ENCODE peak calls at places on chromosomes 12 and 14, in six cellular contexts. G is spleen, X is breast epithelium, Y is left lung, M is RWPE1, P is astrocyte. I is an unnamed sample.

GRCh38 chr14:51401272-51401671 is 161.2 kb downstream of the TMX1 start:
- DNase-seq in G (no peak), X (no peak), Y (no peak), M (no peak), P (peak), I (no peak)

GRCh38 chr14:63277784-63278183 is 41.0 kb downstream of the GPHB5 start:
- DNase-seq in G (no peak), X (no peak), Y (no peak), M (no peak), P (no peak), I (no peak)

GRCh38 chr12:119444462-119445044 is 110.0 kb downstream of the CCDC60 start:
- DNase-seq in G (no peak), X (no peak), Y (no peak), M (peak), P (peak), I (no peak)

GRCh38 chr12:11555743-11556625 is 93.5 kb upstream of the ETV6 start:
- DNase-seq in G (no peak), X (no peak), Y (no peak), M (no peak), P (peak), I (no peak)

GRCh38 chr14:100428727-100429126 is 105.6 kb downstream of the SLC25A47 start:
- DNase-seq in G (peak), X (no peak), Y (no peak), M (no peak), P (peak), I (no peak)

GRCh38 chr14:95288672-95289322 is 30.9 kb downstream of the CLMN start:
- DNase-seq in G (no peak), X (no peak), Y (no peak), M (no peak), P (no peak), I (peak)

GRCh38 chr14:51457858-51458562 is 193.7 kb upstream of the FRMD6 start:
- DNase-seq in G (no peak), X (no peak), Y (no peak), M (no peak), P (no peak), I (no peak)

GRCh38 chr12:28457785-28458184 is 267.5 kb downstream of the CCDC91 start:
- DNase-seq in G (no peak), X (no peak), Y (no peak), M (no peak), P (peak), I (no peak)

GRCh38 chr14:87108726-87109125 is 884.3 kb downstream of the GALC start:
- DNase-seq in G (no peak), X (no peak), Y (no peak), M (no peak), P (peak), I (no peak)

GRCh38 chr14:90743826-90744225 is 72.4 kb downstream of the TTC7B start:
- DNase-seq in G (no peak), X (no peak), Y (no peak), M (no peak), P (no peak), I (no peak)

GRCh38 chr12:123384318-123384993 is 524 bp downstream of the KMT5A start:
- DNase-seq in G (peak), X (no peak), Y (peak), M (peak), P (no peak), I (no peak)

GRCh38 chr12:59185291-59185690 is 265.0 kb upstream of the LRIG3 start:
- DNase-seq in G (no peak), X (no peak), Y (no peak), M (no peak), P (no peak), I (no peak)

GRCh38 chr12:122951979-122952892 is 14.0 kb downstream of the ABCB9 start:
- DNase-seq in G (peak), X (peak), Y (peak), M (peak), P (peak), I (no peak)

GRCh38 chr12:97024393-97024792 is 117.3 kb downstream of the NEDD1 start:
- DNase-seq in G (no peak), X (no peak), Y (no peak), M (no peak), P (no peak), I (no peak)

GRCh38 chr12:12582895-12583303 is 20.2 kb upstream of the DUSP16 start:
- DNase-seq in G (no peak), X (no peak), Y (no peak), M (no peak), P (peak), I (no peak)

GRCh38 chr12:119744900-119745606 is 77.1 kb downstream of the PRKAB1 start:
- DNase-seq in G (no peak), X (no peak), Y (no peak), M (no peak), P (no peak), I (no peak)

GRCh38 chr12:23093488-23093887 is 468.5 kb downstream of the ETNK1 start:
- DNase-seq in G (no peak), X (no peak), Y (no peak), M (no peak), P (peak), I (no peak)

GRCh38 chr12:113892556-113892955 is 73.6 kb downstream of the RBM19 start:
- DNase-seq in G (no peak), X (no peak), Y (no peak), M (no peak), P (no peak), I (no peak)

GRCh38 chr14:105173901-105174894 is 5.6 kb upstream of the JAG2 start:
- DNase-seq in G (peak), X (no peak), Y (no peak), M (peak), P (no peak), I (no peak)

GRCh38 chr14:102728509-102728908 is 48.7 kb upstream of the TRAF3 start:
- DNase-seq in G (no peak), X (no peak), Y (no peak), M (no peak), P (no peak), I (no peak)

GRCh38 chr14:99734406-99735051 is 50.4 kb downstream of the CYP46A1 start:
- DNase-seq in G (peak), X (no peak), Y (peak), M (no peak), P (no peak), I (no peak)

GRCh38 chr12:80443974-80444666 is at the start of gene PTPRQ:
- DNase-seq in G (no peak), X (no peak), Y (no peak), M (no peak), P (peak), I (no peak)

GRCh38 chr12:6696690-6697583 is 3.7 kb downstream of the PIANP start:
- DNase-seq in G (peak), X (no peak), Y (no peak), M (no peak), P (no peak), I (no peak)

GRCh38 chr12:78398750-78399149 is 465.8 kb upstream of the SYT1 start:
- DNase-seq in G (no peak), X (no peak), Y (no peak), M (no peak), P (no peak), I (no peak)

GRCh38 chr12:114694436-114695304 is 10.7 kb upstream of the TBX3 start:
- DNase-seq in G (no peak), X (no peak), Y (no peak), M (peak), P (no peak), I (no peak)

GRCh38 chr14:72962829-72963312 is 36.6 kb downstream of the DCAF4 start:
- DNase-seq in G (no peak), X (no peak), Y (no peak), M (peak), P (peak), I (no peak)

GRCh38 chr12:52171950-52172512 is 19.8 kb downstream of the KRT80 start:
- DNase-seq in G (no peak), X (no peak), Y (peak), M (no peak), P (no peak), I (no peak)

GRCh38 chr14:63257299-63257698 is 53.1 kb downstream of the RHOJ start:
- DNase-seq in G (no peak), X (no peak), Y (no peak), M (no peak), P (no peak), I (no peak)

GRCh38 chr12:108816652-108817335 is 40.6 kb downstream of the SSH1 start:
- DNase-seq in G (peak), X (no peak), Y (no peak), M (no peak), P (no peak), I (no peak)
- TF ChIP-seq CTCF in G (no peak), X (no peak), Y (no peak), M (no peak), P (no peak), I (no peak)

GRCh38 chr14:89237923-89238529 is 179.0 kb downstream of the FOXN3 start:
- DNase-seq in G (no peak), X (no peak), Y (no peak), M (no peak), P (no peak), I (no peak)
- TF ChIP-seq CTCF in G (no peak), X (no peak), Y (peak), M (no peak), P (peak), I (peak)

DNA sequence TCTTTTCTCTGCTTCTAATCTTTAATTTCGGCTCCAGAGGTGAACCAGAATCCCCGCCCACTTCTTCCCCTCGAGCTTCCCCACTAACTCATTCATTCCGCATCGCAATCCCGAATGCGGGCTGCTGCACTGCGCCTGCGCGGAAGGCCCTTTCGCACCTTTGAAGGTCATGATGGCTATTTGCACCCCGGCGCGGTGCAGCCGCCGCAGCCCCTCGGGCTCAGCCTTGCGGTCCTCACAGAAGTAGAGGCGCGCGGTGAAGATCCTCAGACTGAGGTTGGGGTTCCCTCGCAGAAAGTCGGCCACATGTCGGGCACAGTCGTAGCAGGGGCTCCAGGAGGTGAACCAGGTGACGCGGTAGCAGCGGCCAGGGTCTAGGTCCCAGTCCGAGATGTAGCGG is 7.6 kb downstream of the AICDA start:
- DNase-seq in G (no peak), X (no peak), Y (no peak), M (no peak), P (no peak), I (no peak)
- TF ChIP-seq CTCF in G (no peak), X (no peak), Y (no peak), M (no peak), P (no peak), I (no peak)

GRCh38 chr14:92553456-92553855 is 39.9 kb downstream of the RIN3 start:
- DNase-seq in G (no peak), X (no peak), Y (no peak), M (no peak), P (peak), I (no peak)

GRCh38 chr14:92552066-92552465 is 38.5 kb downstream of the RIN3 start:
- DNase-seq in G (no peak), X (no peak), Y (no peak), M (no peak), P (no peak), I (no peak)

GRCh38 chr14:92549853-92550244 is 36.3 kb downstream of the RIN3 start:
- DNase-seq in G (no peak), X (no peak), Y (no peak), M (no peak), P (peak), I (no peak)

GRCh38 chr14:92549096-92549852 is 35.7 kb downstream of the RIN3 start:
- DNase-seq in G (no peak), X (no peak), Y (no peak), M (no peak), P (no peak), I (no peak)

DNA sequence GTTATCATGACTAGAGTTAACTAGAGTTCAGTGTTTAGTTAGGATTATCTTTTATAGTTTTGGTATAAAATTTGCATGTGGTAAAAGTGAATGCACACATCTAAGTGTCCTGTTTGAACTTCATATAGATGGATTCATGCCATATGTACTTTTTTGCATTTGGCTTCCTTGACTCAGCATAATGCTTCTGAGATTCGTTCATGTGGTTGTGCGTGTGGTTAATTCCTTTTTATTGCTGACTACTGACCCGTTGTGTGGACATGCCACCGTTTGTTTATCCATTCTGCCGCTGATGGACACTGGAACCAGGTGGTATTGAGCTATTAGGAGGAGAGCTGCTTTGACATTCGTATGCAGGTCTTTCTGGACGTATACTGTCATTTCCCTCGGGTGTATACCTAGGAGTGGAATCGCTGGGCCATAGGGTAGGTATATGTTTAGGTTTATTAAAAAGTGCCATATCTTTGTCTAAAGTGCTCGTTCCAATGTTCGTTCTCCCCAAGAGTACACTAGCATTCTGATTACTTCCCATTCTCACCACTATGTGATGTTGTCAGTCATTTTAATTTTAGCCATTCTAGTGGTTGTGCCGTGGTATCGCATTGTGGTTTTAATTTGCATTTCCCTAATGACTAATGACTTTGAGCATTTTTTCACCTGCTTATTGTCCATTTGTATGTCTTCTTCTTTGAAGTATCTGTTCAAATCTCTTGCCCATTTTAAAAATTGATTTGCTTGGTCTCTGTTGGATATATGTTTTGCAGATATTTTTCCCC is 37.7 kb downstream of the RIN3 start:
- DNase-seq in G (no peak), X (no peak), Y (no peak), M (no peak), P (no peak), I (no peak)
- TF ChIP-seq CTCF in G (peak), X (peak), Y (no peak), M (no peak), P (no peak), I (no peak)

DNA sequence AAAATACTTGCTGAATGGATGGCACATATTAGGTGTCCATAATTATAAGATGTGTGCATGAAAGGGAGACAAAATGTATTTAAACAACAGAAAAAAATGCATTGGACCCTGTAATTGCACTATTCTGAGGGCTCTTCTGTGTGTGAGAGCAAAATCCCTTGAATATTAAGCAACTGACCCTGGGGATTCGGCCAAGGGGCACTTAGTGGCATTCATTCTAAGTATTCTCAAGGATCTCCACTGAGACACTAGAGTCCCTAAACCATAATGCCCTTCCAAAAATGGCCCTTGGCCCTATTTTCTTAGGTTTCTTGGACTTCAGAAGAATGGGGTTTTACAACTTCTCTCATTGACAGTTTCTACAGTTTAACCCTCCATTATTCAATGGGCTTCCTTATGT is 388.6 kb downstream of the GLT1D1 start:
- DNase-seq in G (no peak), X (no peak), Y (no peak), M (no peak), P (no peak), I (no peak)
- TF ChIP-seq CTCF in G (no peak), X (no peak), Y (no peak), M (no peak), P (no peak), I (no peak)

DNA sequence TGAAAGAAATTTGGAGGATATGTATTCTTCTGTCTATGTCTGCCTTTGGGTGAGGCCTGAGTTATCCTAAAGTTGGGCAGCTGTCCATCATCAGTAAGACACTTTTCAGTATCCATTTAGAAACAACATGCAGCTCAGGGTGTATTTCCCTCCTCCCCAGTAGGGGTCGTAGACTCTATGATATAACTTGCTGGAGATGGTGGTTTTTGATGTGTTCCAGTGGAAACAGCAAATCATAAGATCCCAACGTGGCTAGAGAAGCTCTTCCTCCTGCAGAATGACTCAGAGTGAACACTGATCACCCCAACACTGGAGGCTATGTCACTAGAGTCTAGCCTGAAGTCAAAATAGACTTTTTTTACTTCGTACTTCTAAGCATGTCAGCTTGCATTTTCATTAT is 331.6 kb upstream of the STXBP6 start:
- DNase-seq in G (no peak), X (no peak), Y (no peak), M (no peak), P (no peak), I (no peak)
- TF ChIP-seq CTCF in G (no peak), X (no peak), Y (no peak), M (no peak), P (no peak), I (peak)

GRCh38 chr14:46646796-46647195 is 4.8 kb downstream of the RPL10L start:
- DNase-seq in G (no peak), X (no peak), Y (no peak), M (no peak), P (no peak), I (no peak)

GRCh38 chr14:46653031-46653775 is 1.6 kb upstream of the RPL10L start:
- DNase-seq in G (no peak), X (no peak), Y (no peak), M (no peak), P (no peak), I (no peak)

DNA sequence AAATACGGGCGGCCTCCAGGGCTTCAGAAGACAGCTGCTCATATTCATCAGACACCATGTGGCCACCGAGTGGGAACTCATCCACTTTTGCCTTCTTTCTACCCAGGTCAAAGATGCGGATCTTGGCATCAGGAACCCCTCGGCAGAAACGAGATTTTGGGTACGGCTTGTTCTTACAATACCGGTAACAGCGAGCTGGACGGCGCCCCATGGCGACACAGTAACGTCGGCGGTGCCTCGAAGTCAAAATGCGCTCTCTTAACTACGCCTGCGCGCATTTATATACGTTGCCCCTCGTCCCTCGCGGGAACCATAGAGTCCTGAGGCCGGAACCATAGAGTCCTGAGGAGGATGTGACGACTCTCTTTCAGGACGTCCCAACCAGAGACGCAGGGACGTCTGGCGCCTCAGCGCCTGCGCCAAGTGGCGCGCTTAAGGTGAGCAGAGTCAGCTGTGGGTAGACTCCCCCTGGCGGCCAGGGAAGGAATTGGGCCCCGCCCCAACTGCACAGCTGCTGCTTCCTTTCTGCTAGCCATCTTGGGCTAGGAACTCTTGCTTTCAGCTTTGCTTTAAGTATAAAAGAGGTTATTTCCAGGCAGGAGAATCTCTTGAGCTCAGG is at the start of gene RPL10L:
- DNase-seq in G (peak), X (no peak), Y (peak), M (no peak), P (no peak), I (no peak)
- TF ChIP-seq CTCF in G (no peak), X (no peak), Y (no peak), M (no peak), P (no peak), I (peak)

DNA sequence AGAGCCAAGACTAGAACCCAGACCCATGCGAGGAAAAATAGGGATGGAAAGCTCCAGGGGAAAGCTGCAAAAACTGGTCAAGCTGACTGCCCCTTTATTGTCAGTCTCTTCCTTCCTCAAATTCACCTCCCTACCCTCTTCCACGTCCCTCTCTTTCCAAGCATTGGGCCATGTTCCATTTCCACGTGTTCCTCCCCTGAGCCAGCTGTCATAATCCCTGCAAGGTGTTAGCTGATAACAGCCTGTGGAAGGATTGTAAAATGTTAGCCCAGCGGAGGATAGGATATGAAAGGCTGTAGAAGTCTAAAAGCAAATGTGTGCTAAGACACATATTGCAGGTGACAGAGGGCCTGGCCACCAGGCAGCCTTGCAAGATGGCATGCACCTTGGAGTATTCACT is 88.0 kb upstream of the MAX start:
- DNase-seq in G (no peak), X (no peak), Y (no peak), M (no peak), P (no peak), I (no peak)
- TF ChIP-seq CTCF in G (no peak), X (no peak), Y (no peak), M (no peak), P (no peak), I (no peak)